ENCODE peak calls at places on chromosomes 16 and 17, in six cellular contexts. One of them, this sample, is unnamed.

GRCh38 chr17:28151001-28151400 is 108.5 kb downstream of the NLK start:
- DNase-seq in K562: no peak
- DNase-seq in HCT116: no peak
- DNase-seq in GM23338: peak
- DNase-seq in HepG2: no peak
- DNase-seq in Panc1: no peak
- DNase-seq in this sample: no peak

GRCh38 chr17:4576729-4577322 is 7.5 kb upstream of the SMTNL2 start:
- DNase-seq in Panc1: no peak
- DNase-seq in HepG2: peak
- DNase-seq in HCT116: no peak
- DNase-seq in K562: no peak
- DNase-seq in GM23338: peak
- DNase-seq in this sample: no peak

GRCh38 chr16:90078594-90078895 is 1.4 kb upstream of the PRDM7 start:
- DNase-seq in GM23338: no peak
- DNase-seq in HCT116: no peak
- DNase-seq in Panc1: no peak
- DNase-seq in K562: no peak
- DNase-seq in HepG2: no peak
- DNase-seq in this sample: no peak

GRCh38 chr16:52568495-52568894 is 21.6 kb upstream of the TOX3 start:
- DNase-seq in K562: no peak
- DNase-seq in GM23338: no peak
- DNase-seq in HCT116: no peak
- DNase-seq in Panc1: no peak
- DNase-seq in HepG2: no peak
- DNase-seq in this sample: no peak

GRCh38 chr17:32157225-32157624 is 14.9 kb downstream of the RHOT1 start:
- DNase-seq in HepG2: no peak
- DNase-seq in K562: no peak
- DNase-seq in GM23338: no peak
- DNase-seq in Panc1: no peak
- DNase-seq in HCT116: no peak
- DNase-seq in this sample: no peak

GRCh38 chr16:27795992-27796614 is 246.2 kb downstream of the KATNIP start:
- DNase-seq in K562: peak
- DNase-seq in HCT116: peak
- DNase-seq in Panc1: no peak
- DNase-seq in HepG2: peak
- DNase-seq in GM23338: peak
- DNase-seq in this sample: no peak

GRCh38 chr16:66326995-66327513 is 39.4 kb upstream of the CDH5 start:
- DNase-seq in K562: peak
- DNase-seq in GM23338: no peak
- DNase-seq in HCT116: no peak
- DNase-seq in Panc1: no peak
- DNase-seq in HepG2: peak
- DNase-seq in this sample: no peak

GRCh38 chr17:30530346-30531025 is 53.3 kb downstream of the GOSR1 start:
- DNase-seq in Panc1: no peak
- DNase-seq in HCT116: no peak
- DNase-seq in K562: no peak
- DNase-seq in HepG2: no peak
- DNase-seq in GM23338: no peak
- DNase-seq in this sample: no peak

GRCh38 chr17:48646183-48647102 is 20.3 kb upstream of the HOXB9 start:
- DNase-seq in GM23338: peak
- DNase-seq in HepG2: no peak
- DNase-seq in HCT116: peak
- DNase-seq in Panc1: no peak
- DNase-seq in K562: peak
- DNase-seq in this sample: peak

GRCh38 chr16:88888778-88889387 is 22.4 kb upstream of the PABPN1L start:
- DNase-seq in K562: peak
- DNase-seq in GM23338: no peak
- DNase-seq in Panc1: no peak
- DNase-seq in HCT116: no peak
- DNase-seq in HepG2: no peak
- DNase-seq in this sample: no peak

GRCh38 chr17:41511130-41511529 is 5.7 kb upstream of the KRT13 start:
- DNase-seq in K562: peak
- DNase-seq in HepG2: no peak
- DNase-seq in GM23338: no peak
- DNase-seq in Panc1: no peak
- DNase-seq in HCT116: no peak
- DNase-seq in this sample: no peak

GRCh38 chr17:7237761-7238417 is 1.4 kb downstream of the PHF23 start:
- DNase-seq in GM23338: peak
- DNase-seq in K562: peak
- DNase-seq in HCT116: no peak
- DNase-seq in HepG2: peak
- DNase-seq in Panc1: no peak
- DNase-seq in this sample: peak

GRCh38 chr17:8698142-8699050 is 46.2 kb downstream of the CCDC42 start:
- DNase-seq in K562: no peak
- DNase-seq in HepG2: no peak
- DNase-seq in HCT116: no peak
- DNase-seq in GM23338: no peak
- DNase-seq in Panc1: no peak
- DNase-seq in this sample: no peak

GRCh38 chr17:51119415-51120356 is 982 bp downstream of the SPAG9 start:
- DNase-seq in HepG2: peak
- DNase-seq in HCT116: peak
- DNase-seq in Panc1: no peak
- DNase-seq in GM23338: peak
- DNase-seq in K562: peak
- DNase-seq in this sample: peak

GRCh38 chr17:15436399-15437369 is 30.7 kb downstream of the CDRT4 start:
- DNase-seq in K562: peak
- DNase-seq in Panc1: no peak
- DNase-seq in GM23338: peak
- DNase-seq in HCT116: peak
- DNase-seq in HepG2: peak
- DNase-seq in this sample: peak

GRCh38 chr17:67569873-67570272 is 147.9 kb upstream of the NOL11 start:
- DNase-seq in K562: no peak
- DNase-seq in GM23338: no peak
- DNase-seq in Panc1: no peak
- DNase-seq in HCT116: no peak
- DNase-seq in HepG2: no peak
- DNase-seq in this sample: no peak

GRCh38 chr16:81516478-81517149 is 72.0 kb downstream of the CMIP start:
- DNase-seq in HepG2: no peak
- DNase-seq in Panc1: no peak
- DNase-seq in GM23338: no peak
- DNase-seq in K562: no peak
- DNase-seq in HCT116: no peak
- DNase-seq in this sample: no peak

GRCh38 chr16:66199189-66199588 is 167.3 kb upstream of the CDH5 start:
- DNase-seq in Panc1: no peak
- DNase-seq in K562: no peak
- DNase-seq in HepG2: no peak
- DNase-seq in GM23338: no peak
- DNase-seq in HCT116: no peak
- DNase-seq in this sample: no peak

GRCh38 chr16:57469917-57470470 is 7.5 kb downstream of the POLR2C start:
- DNase-seq in K562: no peak
- DNase-seq in HepG2: no peak
- DNase-seq in GM23338: peak
- DNase-seq in Panc1: no peak
- DNase-seq in HCT116: no peak
- DNase-seq in this sample: no peak

GRCh38 chr17:66522591-66523272 is 220.3 kb downstream of the PRKCA start:
- DNase-seq in Panc1: no peak
- DNase-seq in GM23338: no peak
- DNase-seq in HCT116: no peak
- DNase-seq in K562: no peak
- DNase-seq in HepG2: no peak
- DNase-seq in this sample: no peak

DNA sequence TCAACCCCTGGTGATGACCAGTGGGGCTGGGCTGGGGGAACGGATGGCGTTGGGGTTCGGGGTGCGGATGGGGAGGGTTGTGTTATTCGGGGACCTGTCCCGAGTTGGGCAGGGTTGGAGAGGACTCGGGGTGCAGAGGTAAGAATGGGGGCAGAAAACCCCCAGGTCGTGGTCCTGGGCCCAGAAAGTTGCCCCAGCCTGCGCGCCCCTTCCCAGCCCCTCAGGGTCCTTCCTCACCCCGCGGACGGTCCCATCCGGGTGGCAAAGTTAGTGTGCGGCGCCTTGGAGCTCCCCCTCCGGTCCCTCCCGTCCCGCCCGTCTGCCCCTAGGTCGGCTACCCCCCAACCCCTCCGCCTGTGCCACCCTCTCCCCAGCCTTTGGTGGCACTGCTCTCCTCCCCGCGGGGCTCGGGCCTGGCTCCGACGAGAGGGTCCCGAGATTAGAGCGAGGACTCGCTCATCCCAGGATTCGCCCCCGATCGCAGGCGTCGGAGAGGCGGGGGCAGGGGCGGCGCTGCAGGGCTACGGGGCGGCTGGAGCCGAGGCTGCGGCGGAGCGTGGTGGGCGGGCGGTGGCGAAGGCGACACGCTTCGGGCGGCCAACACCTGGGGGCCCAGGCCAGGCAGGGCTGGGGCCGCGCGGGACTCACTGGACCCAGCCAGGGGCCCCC is 1.1 kb downstream of the MGAT5B start:
- DNase-seq in Panc1: no peak
- DNase-seq in K562: no peak
- DNase-seq in HCT116: no peak
- DNase-seq in HepG2: no peak
- DNase-seq in GM23338: peak
- DNase-seq in this sample: no peak
- TF ChIP-seq REST in Panc1: no peak
- TF ChIP-seq REST in K562: no peak
- TF ChIP-seq REST in HCT116: no peak
- TF ChIP-seq REST in HepG2: no peak
- TF ChIP-seq REST in GM23338: no peak
- TF ChIP-seq REST in this sample: no peak

DNA sequence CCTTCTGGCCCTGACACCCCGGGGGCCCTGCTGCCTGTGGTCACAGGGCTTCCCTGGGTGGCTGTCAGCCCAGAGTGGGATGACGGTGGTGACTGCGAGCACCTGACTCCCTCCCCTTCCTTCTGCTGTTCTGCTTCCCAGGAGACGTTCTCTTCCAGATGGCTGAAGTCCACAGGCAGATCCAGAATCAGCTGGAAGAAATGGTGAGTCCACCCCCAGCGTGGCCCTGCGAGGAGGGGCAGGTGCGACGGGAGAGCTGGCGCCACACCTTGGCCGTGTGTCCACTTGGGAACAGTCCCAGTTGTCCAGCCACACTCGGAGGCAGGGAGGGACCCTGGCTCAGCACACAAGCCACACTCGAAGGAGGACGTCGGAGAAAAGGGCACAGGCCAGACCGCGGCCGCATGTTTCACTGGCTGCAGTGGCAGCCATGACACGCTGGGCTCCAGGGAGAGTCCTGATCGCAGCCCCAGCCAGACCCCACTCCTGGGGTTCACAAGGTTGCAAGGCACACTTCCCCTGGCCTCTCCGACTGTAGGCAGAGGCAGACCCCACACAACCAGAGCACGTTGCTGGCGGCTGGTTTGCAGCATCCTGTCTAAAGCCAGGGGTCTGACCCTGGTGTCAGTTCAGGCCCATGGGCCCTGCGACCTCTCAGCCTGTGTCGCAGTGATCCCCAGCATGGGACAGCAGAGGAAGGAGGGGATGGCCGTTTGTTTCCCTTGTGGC is 49.9 kb downstream of the BAIAP2 start:
- DNase-seq in GM23338: no peak
- DNase-seq in K562: no peak
- DNase-seq in Panc1: no peak
- DNase-seq in HCT116: no peak
- DNase-seq in HepG2: no peak
- DNase-seq in this sample: no peak
- TF ChIP-seq REST in GM23338: no peak
- TF ChIP-seq REST in K562: no peak
- TF ChIP-seq REST in Panc1: no peak
- TF ChIP-seq REST in HCT116: no peak
- TF ChIP-seq REST in HepG2: no peak
- TF ChIP-seq REST in this sample: no peak

GRCh38 chr17:43780135-43780534 is at the start of gene CFAP97D1:
- DNase-seq in Panc1: no peak
- DNase-seq in K562: no peak
- DNase-seq in GM23338: no peak
- DNase-seq in HCT116: no peak
- DNase-seq in HepG2: no peak
- DNase-seq in this sample: no peak
- TF ChIP-seq REST in Panc1: no peak
- TF ChIP-seq REST in K562: no peak
- TF ChIP-seq REST in GM23338: no peak
- TF ChIP-seq REST in HCT116: no peak
- TF ChIP-seq REST in HepG2: no peak
- TF ChIP-seq REST in this sample: no peak

DNA sequence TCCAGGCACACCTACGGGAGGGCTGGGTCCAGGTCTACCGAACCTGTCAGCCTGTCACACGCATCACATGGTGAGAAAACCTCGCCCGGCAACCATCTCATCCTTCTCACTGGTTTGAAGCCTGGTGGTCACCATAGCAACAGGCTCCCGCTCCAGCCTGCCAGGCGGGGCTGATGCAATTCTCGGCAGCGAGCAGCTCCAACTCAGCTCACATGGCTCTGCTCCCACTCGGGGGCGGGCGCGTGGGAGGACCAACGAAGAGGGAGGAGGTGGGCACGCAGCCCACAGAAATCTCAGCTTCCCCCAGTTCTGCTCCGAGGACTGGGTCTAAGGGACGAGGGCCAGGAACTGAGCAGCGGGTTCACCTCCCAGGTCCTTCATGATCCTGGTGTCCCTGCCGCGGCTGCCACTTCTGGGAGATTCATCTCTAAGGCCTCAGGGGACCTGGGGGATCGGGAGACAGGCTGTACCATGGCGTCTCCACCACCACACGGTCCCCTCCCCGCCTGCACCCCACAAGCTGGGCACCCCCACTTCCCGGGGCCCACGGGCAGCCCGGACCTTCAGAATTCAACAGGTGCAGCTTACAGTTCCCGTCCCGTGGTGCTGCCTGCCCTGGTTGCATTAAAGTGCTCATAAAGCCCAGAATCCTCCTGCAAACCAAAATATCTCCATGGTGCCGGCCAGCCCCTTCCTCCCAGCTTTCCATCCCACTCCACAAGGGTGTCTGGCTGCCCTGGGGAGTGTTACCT is 25.8 kb downstream of the ABR start:
- DNase-seq in K562: peak
- DNase-seq in HepG2: peak
- DNase-seq in Panc1: no peak
- DNase-seq in GM23338: peak
- DNase-seq in HCT116: no peak
- DNase-seq in this sample: peak
- TF ChIP-seq REST in K562: no peak
- TF ChIP-seq REST in HepG2: no peak
- TF ChIP-seq REST in Panc1: no peak
- TF ChIP-seq REST in GM23338: no peak
- TF ChIP-seq REST in HCT116: no peak
- TF ChIP-seq REST in this sample: no peak

DNA sequence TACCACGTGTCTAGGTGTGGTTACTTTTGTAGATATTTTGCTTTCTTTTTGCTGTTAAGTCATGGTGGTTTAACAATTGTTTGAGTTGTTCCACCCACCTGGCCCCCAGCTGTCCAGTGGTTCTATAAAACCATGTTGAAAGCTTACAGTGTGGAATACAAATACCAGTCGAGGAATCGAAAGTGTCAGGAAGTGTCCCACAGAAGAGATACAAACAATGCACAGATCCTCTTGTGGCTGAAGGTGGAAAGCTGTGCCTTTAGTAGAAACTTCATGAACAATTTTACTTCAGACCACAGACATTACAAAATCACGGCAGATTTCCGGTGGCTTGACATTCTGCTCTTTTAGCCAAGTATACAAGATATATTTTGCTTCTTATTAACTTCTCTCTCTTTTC is 782.4 kb upstream of the SOX9 start:
- DNase-seq in Panc1: no peak
- DNase-seq in K562: no peak
- DNase-seq in HCT116: no peak
- DNase-seq in HepG2: no peak
- DNase-seq in GM23338: no peak
- DNase-seq in this sample: peak
- TF ChIP-seq REST in Panc1: no peak
- TF ChIP-seq REST in K562: no peak
- TF ChIP-seq REST in HCT116: no peak
- TF ChIP-seq REST in HepG2: no peak
- TF ChIP-seq REST in GM23338: no peak
- TF ChIP-seq REST in this sample: no peak